ENCODE peak calls at places on chromosomes 1 and 21, in eight cellular contexts. F, C, I, Q, V, U, J and N are unnamed samples.

GRCh38 chr1:230919201-230919600 is 50.9 kb upstream of the C1orf198 start:
- DNase-seq in J (no peak), V (no peak), I (no peak), C (no peak), U (no peak), Q (no peak), F (no peak), N (no peak)

GRCh38 chr1:156485984-156486383 is 14.6 kb downstream of the MEF2D start:
- DNase-seq in C (no peak), V (no peak), U (no peak), I (no peak), F (no peak), J (no peak), Q (no peak), N (no peak)

GRCh38 chr1:230140221-230141001 is 73.4 kb downstream of the GALNT2 start:
- DNase-seq in Q (no peak), V (peak; percentile 31), F (peak; percentile 49), U (no peak), C (peak; percentile 71), J (peak; percentile 80), I (no peak), N (no peak)

GRCh38 chr1:222931018-222931417 is 116.2 kb downstream of the DISP1 start:
- DNase-seq in V (no peak), C (no peak), Q (no peak), F (no peak), I (no peak), J (no peak), U (no peak), N (no peak)

GRCh38 chr1:228511539-228512445 is 24.6 kb downstream of the RNF187 start:
- DNase-seq in J (no peak), C (peak; percentile 34), I (no peak), F (no peak), Q (no peak), V (no peak), U (no peak), N (no peak)

GRCh38 chr1:182641561-182641960 is 37.4 kb upstream of the RGS16 start:
- DNase-seq in I (no peak), C (no peak), F (no peak), V (no peak), J (no peak), U (no peak), Q (no peak), N (no peak)

GRCh38 chr1:187433598-187433997 is 604.8 kb downstream of the PLA2G4A start:
- DNase-seq in C (no peak), I (no peak), F (no peak), U (no peak), V (no peak), J (no peak), Q (no peak), N (no peak)

GRCh38 chr1:76053021-76053420 is 21.5 kb upstream of the ST6GALNAC3 start:
- DNase-seq in I (no peak), C (no peak), J (peak; percentile 68), V (no peak), Q (no peak), U (no peak), F (no peak), N (no peak)

GRCh38 chr1:176628775-176629174 is 165.8 kb downstream of the PAPPA2 start:
- DNase-seq in Q (no peak), C (no peak), I (no peak), F (no peak), J (no peak), V (no peak), U (no peak), N (peak; percentile 3)

GRCh38 chr1:47993356-47993755 is 3.8 kb downstream of the TRABD2B start:
- DNase-seq in J (no peak), F (no peak), I (no peak), Q (no peak), C (no peak), U (no peak), V (no peak), N (no peak)

GRCh38 chr1:31790140-31790539 is 25.7 kb downstream of the SPOCD1 start:
- DNase-seq in C (no peak), J (peak; percentile 50), F (no peak), Q (no peak), U (no peak), I (no peak), V (peak; percentile 10), N (no peak)

GRCh38 chr1:199273837-199274379 is 635.1 kb downstream of the PTPRC start:
- DNase-seq in V (no peak), Q (peak; percentile 62), U (no peak), F (no peak), I (no peak), C (no peak), J (no peak), N (peak; percentile 47)

GRCh38 chr1:240976685-240977084 is 364.7 kb upstream of the GREM2 start:
- DNase-seq in U (no peak), Q (no peak), I (no peak), C (no peak), V (no peak), F (no peak), J (no peak), N (no peak)

GRCh38 chr1:29849038-29849750 is 612.9 kb downstream of the PTPRU start:
- DNase-seq in J (no peak), U (no peak), C (peak; percentile 55), I (no peak), V (no peak), F (no peak), Q (peak; percentile 33), N (peak; percentile 26)

GRCh38 chr21:37061926-37062591 is 10.8 kb downstream of the PIGP start:
- DNase-seq in J (no peak), U (no peak), F (no peak), Q (no peak), C (no peak), I (no peak), V (no peak), N (no peak)

GRCh38 chr1:154741747-154742495 is 128.2 kb downstream of the KCNN3 start:
- DNase-seq in Q (no peak), F (no peak), V (peak; percentile 51), I (no peak), C (no peak), U (no peak), J (no peak), N (no peak)

GRCh38 chr1:11052839-11053757 is 6.1 kb upstream of the MASP2 start:
- DNase-seq in V (no peak), C (no peak), I (no peak), J (no peak), Q (no peak), F (no peak), U (no peak), N (peak; percentile 33)

GRCh38 chr1:165841582-165842362 is 14.4 kb downstream of the UCK2 start:
- DNase-seq in I (no peak), C (no peak), F (no peak), V (no peak), U (no peak), Q (no peak), J (no peak), N (no peak)

GRCh38 chr1:180533571-180533987 is 25.2 kb upstream of the OVAAL start:
- DNase-seq in F (peak; percentile 61), J (peak; percentile 78), C (peak; percentile 85), I (peak; percentile 69), V (peak; percentile 53), U (peak; percentile 63), Q (peak; percentile 71), N (peak; percentile 75)

GRCh38 chr1:1264868-1265272 is 8.8 kb downstream of the UBE2J2 start:
- DNase-seq in F (no peak), I (no peak), J (no peak), C (no peak), U (no peak), Q (no peak), V (no peak), N (no peak)

GRCh38 chr1:1121611-1122077 is 5.8 kb upstream of the C1orf159 start:
- DNase-seq in V (no peak), Q (no peak), U (no peak), I (no peak), J (peak; percentile 58), C (no peak), F (no peak), N (no peak)

DNA sequence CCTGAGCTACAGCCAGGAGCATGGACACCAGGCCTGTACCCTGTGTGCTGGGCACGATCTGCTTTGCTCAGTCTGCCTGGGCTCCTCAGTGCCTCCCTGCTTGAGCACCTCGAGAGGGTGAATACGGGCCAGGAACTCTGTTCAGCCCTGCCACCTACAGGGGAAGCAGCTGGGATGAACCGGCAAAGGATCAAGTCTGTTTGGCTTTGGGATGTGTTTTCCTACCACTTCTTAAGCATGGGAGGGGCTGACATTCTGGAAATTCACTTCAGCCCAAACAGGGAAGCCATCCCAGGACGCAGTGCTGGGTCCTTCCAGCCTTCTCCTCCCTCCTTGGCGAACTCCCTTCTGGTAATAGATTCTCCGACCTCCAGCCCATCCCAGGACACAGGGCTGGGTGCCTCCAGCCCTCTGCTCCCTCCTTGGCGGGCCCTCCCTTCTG is 55.8 kb upstream of the SELENON start:
- DNase-seq in J (peak; percentile 93), V (peak; percentile 80), U (peak; percentile 63), Q (peak; percentile 69), C (peak; percentile 62), I (peak; percentile 27), F (peak; percentile 76), N (peak; percentile 68)
- TF ChIP-seq CTCF in J (peak; percentile 53), V (peak; percentile 71), U (peak; percentile 26), Q (no peak), C (no peak), I (peak; percentile 19), F (peak; percentile 71), N (peak; percentile 43)

GRCh38 chr1:16162163-16162822 is 6.4 kb upstream of the EPHA2 start:
- DNase-seq in V (no peak), F (no peak), J (no peak), U (no peak), Q (peak; percentile 71), C (peak; percentile 87), I (no peak), N (no peak)
- TF ChIP-seq POLR2A in V (no peak), F (no peak), J (no peak), U (no peak), Q (no peak), C (no peak), I (no peak), N (no peak)

GRCh38 chr1:92736395-92736794 is 48.5 kb downstream of the EVI5 start:
- DNase-seq in C (no peak), V (no peak), Q (no peak), J (no peak), I (no peak), U (no peak), F (no peak), N (no peak)
- TF ChIP-seq CTCF in C (no peak), V (no peak), Q (no peak), J (no peak), I (peak; percentile 33), U (no peak), F (peak; percentile 32), N (peak; percentile 18)

DNA sequence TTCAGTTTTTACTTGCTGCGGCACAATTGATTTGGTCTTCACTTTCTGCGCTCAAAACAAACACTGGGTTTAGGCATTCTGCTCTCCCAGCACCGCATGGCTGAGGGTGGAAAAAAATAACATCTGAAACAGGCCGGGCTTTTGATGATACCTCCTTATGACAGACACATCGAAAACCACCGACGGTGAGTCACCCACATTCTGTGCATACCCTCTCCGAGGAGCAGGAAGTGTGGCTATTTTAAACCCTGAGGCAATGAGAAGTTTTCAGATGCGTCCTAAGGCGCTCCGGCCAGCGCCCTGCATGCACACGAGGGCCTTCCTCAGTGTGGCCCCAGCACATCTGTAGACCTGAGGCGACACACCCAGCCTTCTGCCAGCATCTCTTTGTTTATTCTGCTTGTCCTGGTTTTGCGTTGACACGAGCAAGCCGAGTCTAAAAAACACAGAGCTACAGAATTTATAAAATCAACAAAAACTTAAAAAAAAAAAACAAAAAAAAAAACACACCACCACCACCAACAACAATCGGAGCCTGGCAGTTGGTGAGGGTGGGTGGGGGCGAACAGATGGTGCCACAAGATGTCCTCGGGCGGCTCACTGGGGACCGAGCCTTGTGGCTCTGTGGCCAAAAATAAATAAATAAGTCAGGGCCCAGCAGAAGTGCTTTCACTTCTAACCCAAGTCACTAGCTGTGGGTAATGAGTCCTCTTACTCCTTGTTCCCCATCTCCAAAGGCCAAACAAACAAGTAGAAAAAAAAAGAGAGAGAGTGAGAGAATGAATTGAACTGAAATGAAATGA is 162.6 kb upstream of the IRF2BP2 start:
- DNase-seq in Q (peak; percentile 65), F (peak; percentile 48), C (peak; percentile 94), I (peak; percentile 98), J (peak; percentile 86), V (peak; percentile 54), U (peak; percentile 58), N (peak; percentile 55)
- TF ChIP-seq POLR2A in Q (no peak), F (no peak), C (peak; percentile 37), I (no peak), J (no peak), V (no peak), U (no peak), N (peak; percentile 12)